ENCODE peak calls at places on chromosomes 1 and 21, in five cellular contexts. H is stimulated activated CD4-positive, alpha-beta T cell treated with anti-CD3 and anti-CD28 coated beads, Interleukin-1b, Interleukin-23, amount 100 ng/mL, for 1 hour; X is stimulated activated CD8-positive, alpha-beta memory T cell treated with anti-CD3 and anti-CD28 coated beads, Interleukin-15, amount 100 ng/mL, for 24 hours; G is astrocyte; Z is mesenteric fat pad. R is an unnamed sample.

GRCh38 chr1:12658531-12659453 is 14.9 kb downstream of the AADACL4 start:
- DNase-seq in X (peak), G (peak), H (peak), Z (peak), R (peak)

GRCh38 chr1:14924455-14925325 is 228.9 kb upstream of the TMEM51 start:
- DNase-seq in H (no peak), G (peak), Z (no peak), X (no peak), R (no peak)

GRCh38 chr1:244450597-244451538 is 841 bp downstream of the ADSS2 start:
- DNase-seq in Z (no peak), X (peak), G (peak), H (no peak), R (peak)

GRCh38 chr21:46066843-46067331 is 31.0 kb upstream of the COL6A2 start:
- DNase-seq in Z (no peak), X (no peak), H (no peak), G (peak), R (no peak)

GRCh38 chr21:20802201-20802600 is 196.0 kb upstream of the NCAM2 start:
- DNase-seq in X (no peak), H (no peak), Z (no peak), G (no peak), R (no peak)

GRCh38 chr21:46112731-46113215 is 14.9 kb downstream of the COL6A2 start:
- DNase-seq in X (no peak), H (no peak), Z (peak), G (no peak), R (no peak)

GRCh38 chr1:89739013-89739843 is 81.6 kb upstream of the LRRC8D start:
- DNase-seq in Z (no peak), G (peak), H (no peak), X (no peak), R (no peak)

GRCh38 chr1:220685879-220686278 is 4.3 kb upstream of the C1orf115 start:
- DNase-seq in Z (no peak), H (no peak), X (no peak), G (no peak), R (peak)

GRCh38 chr21:20802631-20803260 is 195.5 kb upstream of the NCAM2 start:
- DNase-seq in G (no peak), Z (no peak), X (no peak), H (no peak), R (no peak)

GRCh38 chr1:63721531-63722189 is 52.2 kb upstream of the ROR1 start:
- DNase-seq in H (no peak), G (peak), X (no peak), Z (no peak), R (peak)

GRCh38 chr21:45323487-45324380 is 36.0 kb upstream of the POFUT2 start:
- DNase-seq in G (no peak), Z (no peak), H (no peak), X (no peak), R (no peak)